ENCODE peak calls at places on chromosomes 6 and 20, in eight cellular contexts. One of them, this sample, is unnamed.

GRCh38 chr6:165098165-165098564 is 211.2 kb downstream of the C6orf118 start:
- DNase-seq in natural killer cell: no peak
- DNase-seq in T-helper 1 cell: no peak
- DNase-seq in iris pigment epithelial cell: no peak
- DNase-seq in T-helper 2 cell: no peak
- DNase-seq in iPS-NIHi11: no peak
- DNase-seq in stimulated activated CD4-positive, alpha-beta T cell treated with anti-CD3 and anti-CD28 coated beads, Interleukin-1b, Interleukin-23, amount 100 ng/mL, for 24 hours: no peak
- DNase-seq in GDM1: no peak
- DNase-seq in this sample: no peak

GRCh38 chr6:19605624-19606023 is 231.5 kb upstream of the ID4 start:
- DNase-seq in natural killer cell: no peak
- DNase-seq in T-helper 1 cell: no peak
- DNase-seq in iris pigment epithelial cell: no peak
- DNase-seq in T-helper 2 cell: no peak
- DNase-seq in iPS-NIHi11: no peak
- DNase-seq in stimulated activated CD4-positive, alpha-beta T cell treated with anti-CD3 and anti-CD28 coated beads, Interleukin-1b, Interleukin-23, amount 100 ng/mL, for 24 hours: no peak
- DNase-seq in GDM1: no peak
- DNase-seq in this sample: no peak

GRCh38 chr6:77425676-77426075 is 37.6 kb downstream of the HTR1B start:
- DNase-seq in natural killer cell: no peak
- DNase-seq in T-helper 1 cell: no peak
- DNase-seq in iris pigment epithelial cell: peak; percentile 54
- DNase-seq in T-helper 2 cell: no peak
- DNase-seq in iPS-NIHi11: no peak
- DNase-seq in stimulated activated CD4-positive, alpha-beta T cell treated with anti-CD3 and anti-CD28 coated beads, Interleukin-1b, Interleukin-23, amount 100 ng/mL, for 24 hours: no peak
- DNase-seq in GDM1: no peak
- DNase-seq in this sample: no peak

GRCh38 chr6:115195239-115195638 is 852.4 kb upstream of the HS3ST5 start:
- DNase-seq in natural killer cell: no peak
- DNase-seq in T-helper 1 cell: no peak
- DNase-seq in iris pigment epithelial cell: no peak
- DNase-seq in T-helper 2 cell: no peak
- DNase-seq in iPS-NIHi11: no peak
- DNase-seq in stimulated activated CD4-positive, alpha-beta T cell treated with anti-CD3 and anti-CD28 coated beads, Interleukin-1b, Interleukin-23, amount 100 ng/mL, for 24 hours: no peak
- DNase-seq in GDM1: no peak
- DNase-seq in this sample: no peak

GRCh38 chr6:25054469-25054868 is 118.7 kb upstream of the RIPOR2 start:
- DNase-seq in natural killer cell: no peak
- DNase-seq in T-helper 1 cell: no peak
- DNase-seq in iris pigment epithelial cell: peak; percentile 85
- DNase-seq in T-helper 2 cell: no peak
- DNase-seq in iPS-NIHi11: no peak
- DNase-seq in stimulated activated CD4-positive, alpha-beta T cell treated with anti-CD3 and anti-CD28 coated beads, Interleukin-1b, Interleukin-23, amount 100 ng/mL, for 24 hours: no peak
- DNase-seq in GDM1: no peak
- DNase-seq in this sample: no peak

GRCh38 chr6:101477436-101477835 is 83.9 kb downstream of the GRIK2 start:
- DNase-seq in natural killer cell: no peak
- DNase-seq in T-helper 1 cell: no peak
- DNase-seq in iris pigment epithelial cell: no peak
- DNase-seq in T-helper 2 cell: no peak
- DNase-seq in iPS-NIHi11: no peak
- DNase-seq in stimulated activated CD4-positive, alpha-beta T cell treated with anti-CD3 and anti-CD28 coated beads, Interleukin-1b, Interleukin-23, amount 100 ng/mL, for 24 hours: no peak
- DNase-seq in GDM1: no peak
- DNase-seq in this sample: no peak

GRCh38 chr6:144283781-144284473 is 1.2 kb upstream of the UTRN start:
- DNase-seq in natural killer cell: no peak
- DNase-seq in T-helper 1 cell: no peak
- DNase-seq in iris pigment epithelial cell: peak; percentile 55
- DNase-seq in T-helper 2 cell: no peak
- DNase-seq in iPS-NIHi11: no peak
- DNase-seq in stimulated activated CD4-positive, alpha-beta T cell treated with anti-CD3 and anti-CD28 coated beads, Interleukin-1b, Interleukin-23, amount 100 ng/mL, for 24 hours: no peak
- DNase-seq in GDM1: no peak
- DNase-seq in this sample: no peak

GRCh38 chr6:125511809-125512341 is 210.1 kb upstream of the HDDC2 start:
- DNase-seq in natural killer cell: no peak
- DNase-seq in T-helper 1 cell: no peak
- DNase-seq in iris pigment epithelial cell: peak; percentile 18
- DNase-seq in T-helper 2 cell: no peak
- DNase-seq in iPS-NIHi11: no peak
- DNase-seq in stimulated activated CD4-positive, alpha-beta T cell treated with anti-CD3 and anti-CD28 coated beads, Interleukin-1b, Interleukin-23, amount 100 ng/mL, for 24 hours: no peak
- DNase-seq in GDM1: no peak
- DNase-seq in this sample: no peak

GRCh38 chr20:2458919-2459499 is 11.6 kb downstream of the SNRPB start:
- DNase-seq in natural killer cell: no peak
- DNase-seq in T-helper 1 cell: no peak
- DNase-seq in iris pigment epithelial cell: no peak
- DNase-seq in T-helper 2 cell: no peak
- DNase-seq in iPS-NIHi11: no peak
- DNase-seq in stimulated activated CD4-positive, alpha-beta T cell treated with anti-CD3 and anti-CD28 coated beads, Interleukin-1b, Interleukin-23, amount 100 ng/mL, for 24 hours: no peak
- DNase-seq in GDM1: no peak
- DNase-seq in this sample: no peak

GRCh38 chr20:62792940-62793756 is 3.1 kb upstream of the MRGBP start:
- DNase-seq in natural killer cell: no peak
- DNase-seq in T-helper 1 cell: no peak
- DNase-seq in iris pigment epithelial cell: no peak
- DNase-seq in T-helper 2 cell: no peak
- DNase-seq in iPS-NIHi11: no peak
- DNase-seq in stimulated activated CD4-positive, alpha-beta T cell treated with anti-CD3 and anti-CD28 coated beads, Interleukin-1b, Interleukin-23, amount 100 ng/mL, for 24 hours: no peak
- DNase-seq in GDM1: no peak
- DNase-seq in this sample: no peak

GRCh38 chr6:117906905-117907599 is at the start of gene SLC35F1:
- DNase-seq in natural killer cell: no peak
- DNase-seq in T-helper 1 cell: no peak
- DNase-seq in iris pigment epithelial cell: peak; percentile 27
- DNase-seq in T-helper 2 cell: no peak
- DNase-seq in iPS-NIHi11: peak; percentile 80
- DNase-seq in stimulated activated CD4-positive, alpha-beta T cell treated with anti-CD3 and anti-CD28 coated beads, Interleukin-1b, Interleukin-23, amount 100 ng/mL, for 24 hours: no peak
- DNase-seq in GDM1: no peak
- DNase-seq in this sample: no peak

GRCh38 chr6:90187437-90188049 is 109.1 kb downstream of the BACH2 start:
- DNase-seq in natural killer cell: no peak
- DNase-seq in T-helper 1 cell: no peak
- DNase-seq in iris pigment epithelial cell: no peak
- DNase-seq in T-helper 2 cell: no peak
- DNase-seq in iPS-NIHi11: no peak
- DNase-seq in stimulated activated CD4-positive, alpha-beta T cell treated with anti-CD3 and anti-CD28 coated beads, Interleukin-1b, Interleukin-23, amount 100 ng/mL, for 24 hours: no peak
- DNase-seq in GDM1: no peak
- DNase-seq in this sample: no peak

GRCh38 chr20:10662151-10662550 is 11.6 kb downstream of the JAG1 start:
- DNase-seq in natural killer cell: no peak
- DNase-seq in T-helper 1 cell: no peak
- DNase-seq in iris pigment epithelial cell: no peak
- DNase-seq in T-helper 2 cell: no peak
- DNase-seq in iPS-NIHi11: no peak
- DNase-seq in stimulated activated CD4-positive, alpha-beta T cell treated with anti-CD3 and anti-CD28 coated beads, Interleukin-1b, Interleukin-23, amount 100 ng/mL, for 24 hours: no peak
- DNase-seq in GDM1: no peak
- DNase-seq in this sample: no peak

GRCh38 chr6:111562271-111562670 is 43.4 kb downstream of the TRAF3IP2 start:
- DNase-seq in natural killer cell: no peak
- DNase-seq in T-helper 1 cell: no peak
- DNase-seq in iris pigment epithelial cell: no peak
- DNase-seq in T-helper 2 cell: no peak
- DNase-seq in iPS-NIHi11: no peak
- DNase-seq in stimulated activated CD4-positive, alpha-beta T cell treated with anti-CD3 and anti-CD28 coated beads, Interleukin-1b, Interleukin-23, amount 100 ng/mL, for 24 hours: no peak
- DNase-seq in GDM1: no peak
- DNase-seq in this sample: no peak

GRCh38 chr6:77457720-77458349 is 5.5 kb downstream of the HTR1B start:
- DNase-seq in natural killer cell: no peak
- DNase-seq in T-helper 1 cell: no peak
- DNase-seq in iris pigment epithelial cell: peak; percentile 97
- DNase-seq in T-helper 2 cell: no peak
- DNase-seq in iPS-NIHi11: peak; percentile 67
- DNase-seq in stimulated activated CD4-positive, alpha-beta T cell treated with anti-CD3 and anti-CD28 coated beads, Interleukin-1b, Interleukin-23, amount 100 ng/mL, for 24 hours: no peak
- DNase-seq in GDM1: no peak
- DNase-seq in this sample: peak; percentile 72

GRCh38 chr6:115058414-115059211 is 715.8 kb upstream of the HS3ST5 start:
- DNase-seq in natural killer cell: no peak
- DNase-seq in T-helper 1 cell: no peak
- DNase-seq in iris pigment epithelial cell: no peak
- DNase-seq in T-helper 2 cell: no peak
- DNase-seq in iPS-NIHi11: no peak
- DNase-seq in stimulated activated CD4-positive, alpha-beta T cell treated with anti-CD3 and anti-CD28 coated beads, Interleukin-1b, Interleukin-23, amount 100 ng/mL, for 24 hours: no peak
- DNase-seq in GDM1: no peak
- DNase-seq in this sample: no peak

GRCh38 chr6:107179004-107179403 is 63.7 kb upstream of the BEND3 start:
- DNase-seq in natural killer cell: no peak
- DNase-seq in T-helper 1 cell: no peak
- DNase-seq in iris pigment epithelial cell: peak; percentile 34
- DNase-seq in T-helper 2 cell: no peak
- DNase-seq in iPS-NIHi11: no peak
- DNase-seq in stimulated activated CD4-positive, alpha-beta T cell treated with anti-CD3 and anti-CD28 coated beads, Interleukin-1b, Interleukin-23, amount 100 ng/mL, for 24 hours: no peak
- DNase-seq in GDM1: peak; percentile 3
- DNase-seq in this sample: peak; percentile 10

GRCh38 chr6:85185977-85186376 is 263.9 kb upstream of the NT5E start:
- DNase-seq in natural killer cell: no peak
- DNase-seq in T-helper 1 cell: no peak
- DNase-seq in iris pigment epithelial cell: peak; percentile 70
- DNase-seq in T-helper 2 cell: no peak
- DNase-seq in iPS-NIHi11: no peak
- DNase-seq in stimulated activated CD4-positive, alpha-beta T cell treated with anti-CD3 and anti-CD28 coated beads, Interleukin-1b, Interleukin-23, amount 100 ng/mL, for 24 hours: no peak
- DNase-seq in GDM1: no peak
- DNase-seq in this sample: no peak

GRCh38 chr20:1855113-1855512 is 40.1 kb upstream of the SIRPA start:
- DNase-seq in natural killer cell: no peak
- DNase-seq in T-helper 1 cell: no peak
- DNase-seq in iris pigment epithelial cell: no peak
- DNase-seq in T-helper 2 cell: no peak
- DNase-seq in iPS-NIHi11: no peak
- DNase-seq in stimulated activated CD4-positive, alpha-beta T cell treated with anti-CD3 and anti-CD28 coated beads, Interleukin-1b, Interleukin-23, amount 100 ng/mL, for 24 hours: no peak
- DNase-seq in GDM1: no peak
- DNase-seq in this sample: no peak

GRCh38 chr20:5559937-5560336 is 190.3 kb upstream of the SHLD1 start:
- DNase-seq in natural killer cell: no peak
- DNase-seq in T-helper 1 cell: no peak
- DNase-seq in iris pigment epithelial cell: peak; percentile 11
- DNase-seq in T-helper 2 cell: no peak
- DNase-seq in iPS-NIHi11: no peak
- DNase-seq in stimulated activated CD4-positive, alpha-beta T cell treated with anti-CD3 and anti-CD28 coated beads, Interleukin-1b, Interleukin-23, amount 100 ng/mL, for 24 hours: no peak
- DNase-seq in GDM1: no peak
- DNase-seq in this sample: no peak

GRCh38 chr6:154705471-154706113 is 27.6 kb upstream of the SCAF8 start:
- DNase-seq in natural killer cell: no peak
- DNase-seq in T-helper 1 cell: no peak
- DNase-seq in iris pigment epithelial cell: no peak
- DNase-seq in T-helper 2 cell: no peak
- DNase-seq in iPS-NIHi11: no peak
- DNase-seq in stimulated activated CD4-positive, alpha-beta T cell treated with anti-CD3 and anti-CD28 coated beads, Interleukin-1b, Interleukin-23, amount 100 ng/mL, for 24 hours: no peak
- DNase-seq in GDM1: no peak
- DNase-seq in this sample: no peak

GRCh38 chr20:7410150-7410549 is 530.1 kb downstream of the HAO1 start:
- DNase-seq in natural killer cell: no peak
- DNase-seq in T-helper 1 cell: no peak
- DNase-seq in iris pigment epithelial cell: no peak
- DNase-seq in T-helper 2 cell: no peak
- DNase-seq in iPS-NIHi11: no peak
- DNase-seq in stimulated activated CD4-positive, alpha-beta T cell treated with anti-CD3 and anti-CD28 coated beads, Interleukin-1b, Interleukin-23, amount 100 ng/mL, for 24 hours: no peak
- DNase-seq in GDM1: no peak
- DNase-seq in this sample: no peak

GRCh38 chr6:122609881-122610689 is at the start of gene PKIB:
- DNase-seq in natural killer cell: no peak
- DNase-seq in T-helper 1 cell: peak; percentile 6
- DNase-seq in iris pigment epithelial cell: peak; percentile 62
- DNase-seq in T-helper 2 cell: no peak
- DNase-seq in iPS-NIHi11: peak; percentile 93
- DNase-seq in stimulated activated CD4-positive, alpha-beta T cell treated with anti-CD3 and anti-CD28 coated beads, Interleukin-1b, Interleukin-23, amount 100 ng/mL, for 24 hours: no peak
- DNase-seq in GDM1: no peak
- DNase-seq in this sample: no peak

GRCh38 chr6:16355699-16356481 is 117.5 kb downstream of the GMPR start:
- DNase-seq in natural killer cell: no peak
- DNase-seq in T-helper 1 cell: no peak
- DNase-seq in iris pigment epithelial cell: peak; percentile 36
- DNase-seq in T-helper 2 cell: no peak
- DNase-seq in iPS-NIHi11: no peak
- DNase-seq in stimulated activated CD4-positive, alpha-beta T cell treated with anti-CD3 and anti-CD28 coated beads, Interleukin-1b, Interleukin-23, amount 100 ng/mL, for 24 hours: no peak
- DNase-seq in GDM1: no peak
- DNase-seq in this sample: no peak

GRCh38 chr6:18034798-18035202 is 47.4 kb upstream of the KIF13A start:
- DNase-seq in natural killer cell: no peak
- DNase-seq in T-helper 1 cell: no peak
- DNase-seq in iris pigment epithelial cell: peak; percentile 33
- DNase-seq in T-helper 2 cell: no peak
- DNase-seq in iPS-NIHi11: no peak
- DNase-seq in stimulated activated CD4-positive, alpha-beta T cell treated with anti-CD3 and anti-CD28 coated beads, Interleukin-1b, Interleukin-23, amount 100 ng/mL, for 24 hours: no peak
- DNase-seq in GDM1: no peak
- DNase-seq in this sample: no peak

GRCh38 chr20:14790771-14791517 is 453.5 kb upstream of the FLRT3 start:
- DNase-seq in natural killer cell: no peak
- DNase-seq in T-helper 1 cell: no peak
- DNase-seq in iris pigment epithelial cell: peak; percentile 8
- DNase-seq in T-helper 2 cell: no peak
- DNase-seq in iPS-NIHi11: no peak
- DNase-seq in stimulated activated CD4-positive, alpha-beta T cell treated with anti-CD3 and anti-CD28 coated beads, Interleukin-1b, Interleukin-23, amount 100 ng/mL, for 24 hours: no peak
- DNase-seq in GDM1: no peak
- DNase-seq in this sample: no peak

This sample was measured in AG09319.